ENCODE peak calls at places on chromosomes 4 and X, in six cellular contexts. G is GM12878, B is HepG2, A is K562, F is A549, W is SK-N-SH. K is an unnamed sample.

GRCh38 chr4:56764775-56765174 is 56.7 kb downstream of the SPINK2 start:
- DNase-seq in G (no peak), B (no peak), A (no peak), W (peak), F (no peak), K (peak)

GRCh38 chrX:128052303-128052702 is at the start of gene ACTRT1:
- DNase-seq in F (no peak), B (no peak), G (no peak), W (no peak), A (no peak), K (no peak)

GRCh38 chr4:141417387-141417786 is 196.7 kb downstream of the ZNF330 start:
- DNase-seq in F (no peak), W (no peak), B (no peak), A (no peak), G (no peak), K (peak)

GRCh38 chrX:40887476-40887875 is 152.1 kb upstream of the MED14 start:
- DNase-seq in F (no peak), B (no peak), G (no peak), W (no peak), A (no peak), K (peak)

GRCh38 chrX:15566244-15566643 is 34.5 kb downstream of the ACE2 start:
- DNase-seq in F (no peak), A (peak), B (no peak), G (no peak), W (no peak), K (no peak)

GRCh38 chr4:164949448-164950118 is 27.9 kb downstream of the TRIM61 start:
- DNase-seq in F (no peak), G (no peak), W (no peak), A (no peak), B (no peak), K (no peak)

GRCh38 chrX:151870603-151871002 is 42.1 kb upstream of the MAGEA4 start:
- DNase-seq in W (no peak), G (no peak), A (no peak), B (peak), F (peak), K (peak)

GRCh38 chr4:40820101-40820500 is 70.3 kb downstream of the NSUN7 start:
- DNase-seq in B (no peak), G (no peak), W (no peak), A (no peak), F (no peak), K (no peak)

GRCh38 chr4:2071252-2071911 is 12.3 kb downstream of the NAT8L start:
- DNase-seq in A (no peak), F (no peak), G (no peak), W (no peak), B (no peak), K (no peak)

GRCh38 chr4:8245879-8246833 is 23.4 kb upstream of the HTRA3 start:
- DNase-seq in A (no peak), W (no peak), F (no peak), B (no peak), G (no peak), K (no peak)

GRCh38 chrX:103441878-103442535 is 65.7 kb downstream of the BEX3 start:
- DNase-seq in G (no peak), W (no peak), F (no peak), A (no peak), B (no peak), K (no peak)

GRCh38 chrX:115616943-115617563 is 56.1 kb downstream of the PLS3 start:
- DNase-seq in A (no peak), G (peak), B (no peak), F (peak), W (peak), K (peak)

GRCh38 chr4:11429646-11430045 is 952 bp upstream of the HS3ST1 start:
- DNase-seq in W (no peak), F (no peak), G (no peak), A (no peak), B (no peak), K (no peak)

GRCh38 chrX:45009371-45010000 is 136.5 kb downstream of the KDM6A start:
- DNase-seq in B (no peak), A (no peak), F (no peak), W (no peak), G (no peak), K (peak)

GRCh38 chr4:104749062-104749461 is 254.4 kb upstream of the CXXC4 start:
- DNase-seq in B (no peak), A (no peak), F (no peak), W (no peak), G (peak), K (no peak)

GRCh38 chrX:124215786-124216185 is 116.7 kb upstream of the TEX13D start:
- DNase-seq in W (no peak), F (no peak), B (no peak), G (no peak), A (no peak), K (no peak)

GRCh38 chr4:185921583-185922555 is 109.9 kb upstream of the SORBS2 start:
- DNase-seq in G (no peak), W (no peak), B (no peak), A (no peak), F (no peak), K (no peak)

GRCh38 chr4:40292313-40292759 is 42.8 kb upstream of the CHRNA9 start:
- DNase-seq in G (no peak), A (peak), F (no peak), B (no peak), W (no peak), K (peak)

GRCh38 chr4:92634891-92635290 is 331.1 kb downstream of the GRID2 start:
- DNase-seq in G (no peak), B (no peak), W (no peak), F (no peak), A (no peak), K (no peak)

GRCh38 chr4:186628058-186628711 is 72.8 kb upstream of the MTNR1A start:
- DNase-seq in F (no peak), W (no peak), B (no peak), A (no peak), G (no peak), K (no peak)

GRCh38 chr4:794911-795725 is 30.8 kb downstream of the CPLX1 start:
- DNase-seq in W (no peak), G (no peak), A (peak), F (no peak), B (no peak), K (no peak)

GRCh38 chrX:21438792-21439191 is 64.6 kb downstream of the CNKSR2 start:
- DNase-seq in W (no peak), F (no peak), B (no peak), A (no peak), G (peak), K (no peak)

GRCh38 chr4:174286870-174287269 is 3.2 kb downstream of the CEP44 start:
- DNase-seq in A (no peak), B (no peak), G (no peak), W (no peak), F (no peak), K (no peak)

GRCh38 chrX:15356444-15356843 is 21.1 kb upstream of the PIGA start:
- DNase-seq in G (no peak), W (no peak), F (no peak), A (no peak), B (no peak), K (peak)

GRCh38 chr4:40227284-40227683 is 30.5 kb downstream of the RHOH start:
- DNase-seq in B (no peak), W (no peak), G (peak), A (no peak), F (no peak), K (no peak)

DNA sequence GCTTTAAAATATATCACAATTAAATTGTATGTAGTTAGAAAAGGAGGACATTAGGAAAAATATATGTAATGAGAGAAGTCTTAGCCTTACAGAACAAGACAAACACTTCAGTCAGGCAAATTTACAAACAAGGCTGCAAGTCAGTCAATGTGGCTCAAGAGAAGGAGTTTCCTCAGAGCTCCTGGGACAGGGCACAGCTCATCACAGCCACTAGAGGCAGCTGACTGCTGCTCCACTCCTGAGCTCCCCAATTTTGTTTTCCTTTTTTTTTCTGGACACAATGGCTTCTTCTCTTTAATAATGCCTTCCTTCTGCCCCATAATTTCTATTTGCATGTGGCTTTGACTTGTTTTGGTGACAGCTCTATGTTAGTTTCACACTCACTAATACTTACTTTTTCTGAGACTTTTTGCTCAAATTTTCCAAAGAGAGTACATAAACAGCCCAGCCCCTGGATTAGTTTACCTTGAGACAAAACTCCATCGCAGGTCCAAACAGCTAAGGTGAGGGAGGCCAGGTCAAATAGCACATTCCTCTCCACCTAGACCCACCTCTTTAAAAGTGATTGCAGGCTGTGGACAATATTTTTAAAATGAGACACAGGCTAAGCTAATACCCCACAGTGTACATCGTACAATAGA is 850.4 kb upstream of the FRG1 start:
- DNase-seq in F (peak), A (no peak), W (peak), G (no peak), B (peak), K (peak)
- TF ChIP-seq SMC3 in F (no peak), A (no peak), W (no peak), G (no peak), B (no peak), K (no peak)

DNA sequence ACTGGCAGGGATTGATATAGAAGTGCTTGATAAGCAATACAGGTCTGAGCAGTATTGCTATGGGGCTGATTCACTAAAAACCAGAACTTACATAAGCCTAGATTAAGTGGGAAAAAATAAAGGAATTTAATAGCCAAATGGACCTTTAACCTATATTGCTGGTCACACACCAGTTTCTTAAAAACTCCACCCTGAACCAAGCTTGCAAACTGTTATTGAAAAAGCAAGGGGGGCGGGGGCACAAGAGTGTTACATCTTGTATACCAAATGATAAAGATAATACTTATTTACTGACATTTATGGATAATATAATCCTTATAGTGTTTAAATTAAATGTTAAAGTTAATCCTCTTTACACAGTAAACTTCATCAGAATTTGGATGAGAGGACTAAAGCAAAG is 40.3 kb upstream of the PITX2 start:
- DNase-seq in A (no peak), G (no peak), F (no peak), B (no peak), W (no peak), K (no peak)
- TF ChIP-seq SMC3 in A (no peak), G (no peak), F (no peak), B (no peak), W (no peak), K (no peak)

GRCh38 chrX:4935387-4935786 is 1221.9 kb upstream of the PRKX start:
- DNase-seq in W (no peak), F (no peak), B (no peak), G (no peak), A (no peak), K (no peak)

GRCh38 chrX:4932790-4933189 is 1219.3 kb upstream of the PRKX start:
- DNase-seq in A (no peak), G (no peak), F (no peak), B (no peak), W (no peak), K (no peak)

GRCh38 chrX:4935846-4936245 is 1222.4 kb upstream of the PRKX start:
- DNase-seq in W (no peak), B (no peak), G (no peak), F (no peak), A (no peak), K (no peak)

DNA sequence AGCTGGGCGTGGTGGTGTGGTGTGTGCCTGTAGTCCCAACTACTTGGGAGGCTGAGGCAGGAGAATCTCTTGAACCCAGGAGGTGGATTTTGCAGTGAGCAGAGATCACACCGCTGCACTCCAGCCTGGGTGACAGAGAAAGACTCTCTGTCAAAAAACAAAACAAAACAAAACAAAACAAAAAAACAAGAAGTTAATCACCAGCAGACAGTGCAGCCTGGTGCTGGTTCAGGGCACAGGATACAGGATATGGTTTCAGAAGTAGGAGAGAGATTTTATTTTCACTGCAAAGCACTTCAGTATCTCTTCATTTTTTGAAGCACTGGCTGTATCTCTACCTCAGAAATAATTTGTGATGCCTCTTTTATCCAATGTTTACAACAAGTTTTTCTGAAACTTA is 1222.9 kb upstream of the PRKX start:
- DNase-seq in F (no peak), B (no peak), A (no peak), G (no peak), W (no peak), K (no peak)
- TF ChIP-seq SMC3 in F (no peak), B (no peak), A (no peak), G (no peak), W (no peak), K (no peak)

GRCh38 chrX:68989865-68990606 is 161.2 kb downstream of the EFNB1 start:
- DNase-seq in B (no peak), G (no peak), F (no peak), A (peak), W (peak), K (peak)
- TF ChIP-seq SMC3 in B (no peak), G (no peak), F (no peak), A (no peak), W (no peak), K (no peak)

DNA sequence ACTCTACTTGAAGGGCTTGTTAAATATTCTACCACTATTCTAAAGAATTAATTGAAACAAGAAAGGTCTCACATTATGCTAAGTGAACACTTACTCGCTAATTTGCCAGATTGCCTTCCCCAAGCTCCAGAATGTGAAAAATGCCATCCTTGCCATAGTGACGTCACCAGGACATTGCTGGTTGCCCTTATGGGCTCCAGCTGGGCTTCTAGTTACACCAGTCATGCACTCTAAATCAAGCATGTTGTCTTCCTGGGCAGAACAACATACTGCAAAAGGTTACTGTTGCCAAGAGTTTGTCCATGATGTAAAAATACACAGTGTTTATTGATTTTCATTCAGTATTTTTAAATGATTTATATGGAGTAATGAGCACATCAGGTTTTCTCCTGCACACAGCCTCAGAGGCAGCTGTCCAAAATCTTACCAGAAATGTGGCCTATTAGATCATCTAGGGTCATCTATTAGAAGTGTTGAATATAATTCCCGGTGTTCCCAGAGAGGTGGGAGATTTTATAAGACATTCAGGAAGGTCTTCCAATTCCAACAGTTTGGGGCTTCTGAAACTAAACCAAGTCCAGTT is 164.3 kb upstream of the RAPGEF2 start:
- DNase-seq in G (no peak), W (no peak), F (no peak), B (no peak), A (no peak), K (peak)
- TF ChIP-seq SMC3 in G (no peak), W (no peak), F (no peak), B (no peak), A (no peak), K (no peak)

K was measured in IMR-90.